ENCODE peak calls at places on chromosome 20, in nine cellular contexts. N is H1, J is pancreas, O is kidney epithelial cell, E is fibroblast of mammary gland, M is heart left ventricle, B is K562, F is left ventricle myocardium inferior, R is body of pancreas. L is an unnamed sample.

GRCh38 chr20:53582574-53583351 is 10.9 kb downstream of the ZNF217 start:
- DNase-seq in J (no peak), R (peak; percentile 42), E (peak; percentile 98), O (peak; percentile 81), N (no peak), F (no peak), M (no peak), B (no peak), L (peak; percentile 27)

GRCh38 chr20:14632906-14633305 is 295.5 kb upstream of the FLRT3 start:
- DNase-seq in O (no peak), E (peak; percentile 48), B (no peak), F (peak; percentile 14), J (no peak), N (no peak), R (no peak), M (no peak), L (no peak)

GRCh38 chr20:3515379-3516175 is 44.8 kb downstream of the ATRN start:
- DNase-seq in F (no peak), J (no peak), M (no peak), B (no peak), E (no peak), O (no peak), N (no peak), R (no peak), L (no peak)

GRCh38 chr20:33407251-33407650 is 5.9 kb upstream of the CDK5RAP1 start:
- DNase-seq in B (no peak), F (no peak), N (no peak), O (no peak), R (no peak), M (no peak), J (no peak), E (peak; percentile 53), L (no peak)

GRCh38 chr20:64189530-64189966 is 25.3 kb downstream of the MYT1 start:
- DNase-seq in E (no peak), R (no peak), B (no peak), N (no peak), J (no peak), M (no peak), O (no peak), F (no peak), L (no peak)

GRCh38 chr20:23066772-23067171 is 17.3 kb upstream of the THBD start:
- DNase-seq in R (no peak), E (no peak), M (no peak), O (no peak), N (no peak), B (no peak), F (no peak), J (no peak), L (no peak)

GRCh38 chr20:24667689-24668383 is 198.4 kb downstream of the SYNDIG1 start:
- DNase-seq in M (no peak), J (no peak), R (no peak), E (no peak), N (no peak), O (no peak), B (no peak), F (no peak), L (no peak)

GRCh38 chr20:58342104-58342945 is 32.8 kb downstream of the RAB22A start:
- DNase-seq in F (no peak), J (no peak), O (no peak), R (no peak), N (no peak), E (peak; percentile 68), B (no peak), M (no peak), L (no peak)

GRCh38 chr20:19903168-19903676 is 113.9 kb upstream of the NAA20 start:
- DNase-seq in J (no peak), N (no peak), B (no peak), E (peak; percentile 19), M (no peak), O (no peak), F (no peak), R (no peak), L (no peak)

GRCh38 chr20:2102585-2103453 is 1.2 kb downstream of the STK35 start:
- DNase-seq in N (peak; percentile 80), M (peak; percentile 92), O (peak; percentile 42), R (peak; percentile 83), B (peak; percentile 85), J (peak; percentile 84), F (peak; percentile 88), E (peak; percentile 78), L (peak; percentile 93)

GRCh38 chr20:57772349-57772964 is 62.6 kb upstream of the PMEPA1 start:
- DNase-seq in O (peak; percentile 56), B (no peak), N (no peak), E (peak; percentile 64), M (no peak), J (no peak), F (no peak), R (no peak), L (no peak)

GRCh38 chr20:15378151-15378550 is 1040.7 kb upstream of the FLRT3 start:
- DNase-seq in O (no peak), F (no peak), E (no peak), B (no peak), N (no peak), R (no peak), M (no peak), J (no peak), L (no peak)

GRCh38 chr20:5041433-5041832 is 40.1 kb upstream of the SLC23A2 start:
- DNase-seq in R (no peak), F (no peak), B (no peak), M (no peak), N (no peak), E (peak; percentile 78), O (no peak), J (no peak), L (no peak)

GRCh38 chr20:23917024-23917725 is 37.6 kb upstream of the CST5 start:
- DNase-seq in M (no peak), N (no peak), E (no peak), O (no peak), B (no peak), R (no peak), F (no peak), J (no peak), L (no peak)

GRCh38 chr20:47962286-47962685 is 177.0 kb upstream of the SULF2 start:
- DNase-seq in B (no peak), N (no peak), O (no peak), J (no peak), E (no peak), F (no peak), M (no peak), R (no peak), L (no peak)
- TF ChIP-seq CTCF in B (no peak), N (no peak), O (no peak), J (no peak), E (no peak), F (no peak), M (no peak), R (no peak), L (no peak)

GRCh38 chr20:38650010-38650409 is 48.4 kb downstream of the ARHGAP40 start:
- DNase-seq in R (no peak), F (no peak), M (no peak), N (no peak), B (no peak), E (no peak), O (no peak), J (no peak), L (no peak)

GRCh38 chr20:38651154-38651553 is 49.5 kb downstream of the ARHGAP40 start:
- DNase-seq in N (no peak), B (no peak), J (no peak), O (no peak), M (no peak), E (no peak), R (no peak), F (no peak), L (no peak)

GRCh38 chr20:38645980-38646858 is 44.6 kb downstream of the ARHGAP40 start:
- DNase-seq in F (peak; percentile 68), O (no peak), R (peak; percentile 71), E (peak; percentile 61), N (peak; percentile 98), B (peak; percentile 94), M (peak; percentile 89), J (peak; percentile 57), L (peak; percentile 92)

GRCh38 chr20:38651562-38651961 is 50.0 kb downstream of the ARHGAP40 start:
- DNase-seq in O (no peak), R (no peak), M (no peak), N (no peak), E (no peak), J (no peak), B (no peak), F (no peak), L (no peak)

GRCh38 chr20:38649275-38649891 is 47.8 kb downstream of the ARHGAP40 start:
- DNase-seq in J (no peak), F (no peak), E (peak; percentile 25), M (no peak), N (peak; percentile 66), R (no peak), B (peak; percentile 41), O (no peak), L (no peak)
- TF ChIP-seq CTCF in J (no peak), F (peak; percentile 59), E (peak; percentile 48), M (peak; percentile 6), N (peak; percentile 85), R (no peak), B (peak; percentile 75), O (peak; percentile 61), L (peak; percentile 52)

DNA sequence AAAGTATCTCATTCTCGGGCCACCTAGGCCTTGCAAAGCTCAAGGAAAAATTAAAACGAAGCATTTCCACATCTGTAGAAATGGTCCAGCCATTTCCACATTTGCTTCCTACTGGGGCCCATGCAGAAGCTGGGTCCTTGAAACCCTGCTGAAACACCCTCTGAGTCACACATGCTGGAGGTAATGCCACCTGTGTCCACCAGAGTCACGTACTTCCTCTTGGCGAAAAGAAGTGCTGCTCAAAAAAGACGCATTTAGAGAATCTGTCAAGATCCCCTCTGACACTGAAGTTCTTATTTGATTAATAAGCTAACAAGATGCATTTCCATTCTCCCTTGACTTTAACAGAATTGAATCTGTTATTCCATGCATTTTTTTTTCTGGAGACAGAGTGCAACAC is 423.2 kb downstream of the PREX1 start:
- DNase-seq in J (no peak), R (no peak), F (no peak), O (no peak), N (no peak), E (no peak), M (no peak), B (no peak), L (no peak)
- TF ChIP-seq CTCF in J (no peak), R (peak; percentile 3), F (no peak), O (no peak), N (peak; percentile 32), E (no peak), M (peak; percentile 6), B (no peak), L (no peak)

DNA sequence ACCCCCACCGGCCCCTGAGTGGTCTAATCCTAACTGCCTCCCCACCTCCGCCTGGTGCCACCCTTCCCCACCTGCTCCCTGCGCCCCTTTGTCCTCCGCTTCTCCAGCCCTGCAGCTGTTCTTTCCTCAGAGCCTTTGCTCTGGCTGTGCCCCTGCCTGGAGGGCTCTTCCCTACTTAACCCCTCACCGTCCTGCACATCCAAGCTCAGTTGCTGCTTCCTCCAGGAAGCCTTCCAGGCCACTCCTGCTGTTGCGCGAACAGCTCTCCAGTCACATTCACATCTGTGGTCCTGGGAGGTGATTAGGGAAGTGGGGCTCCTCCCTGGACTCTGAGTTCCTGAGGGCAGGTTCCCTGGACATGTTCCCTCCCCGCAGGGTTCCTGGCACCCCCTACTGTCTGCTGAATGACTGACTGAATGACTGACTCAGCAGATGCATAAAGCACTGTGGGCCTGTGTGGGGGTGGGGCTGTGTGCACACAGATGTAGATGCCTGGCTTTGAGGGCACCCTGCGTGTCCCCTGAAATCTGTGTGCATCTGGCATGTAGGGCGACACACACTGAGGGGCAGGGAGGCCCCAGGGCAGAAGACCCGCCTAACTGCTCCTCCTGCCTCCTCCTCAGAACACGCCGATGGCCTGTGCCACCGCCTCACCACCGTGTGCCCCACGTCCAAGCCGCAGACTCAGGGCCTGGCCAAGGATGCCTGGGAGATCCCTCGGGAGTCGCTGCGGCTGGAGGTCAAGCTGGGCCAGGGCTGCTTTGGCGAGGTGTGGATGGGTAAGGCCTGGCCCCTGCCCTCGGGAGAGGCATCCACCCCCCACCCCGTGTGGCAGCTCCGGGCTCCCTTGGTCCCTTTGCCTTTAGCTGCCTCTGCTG is 51.4 kb downstream of the SRC start:
- DNase-seq in M (peak; percentile 54), B (peak; percentile 66), F (no peak), E (peak; percentile 49), N (no peak), J (no peak), O (no peak), R (no peak), L (no peak)
- TF ChIP-seq CTCF in M (no peak), B (peak; percentile 35), F (no peak), E (peak; percentile 12), N (no peak), J (no peak), O (no peak), R (no peak), L (no peak)

L was measured in osteocyte.